ENCODE peak calls at places on chromosome 7, in ten cellular contexts. One of them, this sample, is unnamed.

GRCh38 chr7:19353158-19353557 is 207.9 kb upstream of the FERD3L start:
- DNase-seq in neural crest cell: no peak
- DNase-seq in brain microvascular endothelial cell: peak
- DNase-seq in mucosa of descending colon: no peak
- DNase-seq in neural progenitor cell: no peak
- DNase-seq in psoas muscle: no peak
- DNase-seq in Panc1: no peak
- DNase-seq in mesothelial cell of epicardium: no peak
- DNase-seq in type B pancreatic cell: no peak
- DNase-seq in uterus: no peak
- DNase-seq in this sample: no peak

GRCh38 chr7:43220250-43220649 is 107.8 kb downstream of the HECW1 start:
- DNase-seq in type B pancreatic cell: no peak
- DNase-seq in mucosa of descending colon: no peak
- DNase-seq in brain microvascular endothelial cell: peak
- DNase-seq in psoas muscle: no peak
- DNase-seq in mesothelial cell of epicardium: no peak
- DNase-seq in uterus: no peak
- DNase-seq in neural crest cell: no peak
- DNase-seq in Panc1: no peak
- DNase-seq in neural progenitor cell: no peak
- DNase-seq in this sample: no peak

GRCh38 chr7:29408841-29409243 is 154.8 kb upstream of the PRR15 start:
- DNase-seq in type B pancreatic cell: no peak
- DNase-seq in neural crest cell: peak
- DNase-seq in uterus: peak
- DNase-seq in mesothelial cell of epicardium: peak
- DNase-seq in mucosa of descending colon: no peak
- DNase-seq in neural progenitor cell: peak
- DNase-seq in Panc1: peak
- DNase-seq in brain microvascular endothelial cell: peak
- DNase-seq in psoas muscle: no peak
- DNase-seq in this sample: peak

GRCh38 chr7:118005021-118005420 is 131.8 kb upstream of the CTTNBP2 start:
- DNase-seq in brain microvascular endothelial cell: no peak
- DNase-seq in Panc1: no peak
- DNase-seq in uterus: no peak
- DNase-seq in type B pancreatic cell: no peak
- DNase-seq in neural progenitor cell: peak
- DNase-seq in psoas muscle: no peak
- DNase-seq in mesothelial cell of epicardium: no peak
- DNase-seq in neural crest cell: no peak
- DNase-seq in mucosa of descending colon: no peak
- DNase-seq in this sample: no peak

GRCh38 chr7:1354661-1355567 is 104.4 kb downstream of the MICALL2 start:
- DNase-seq in mesothelial cell of epicardium: no peak
- DNase-seq in neural progenitor cell: no peak
- DNase-seq in uterus: no peak
- DNase-seq in neural crest cell: no peak
- DNase-seq in mucosa of descending colon: no peak
- DNase-seq in brain microvascular endothelial cell: no peak
- DNase-seq in psoas muscle: peak
- DNase-seq in Panc1: no peak
- DNase-seq in type B pancreatic cell: no peak
- DNase-seq in this sample: no peak

GRCh38 chr7:64945776-64946175 is 42.7 kb downstream of the ZNF273 start:
- DNase-seq in neural crest cell: no peak
- DNase-seq in type B pancreatic cell: no peak
- DNase-seq in brain microvascular endothelial cell: no peak
- DNase-seq in psoas muscle: no peak
- DNase-seq in neural progenitor cell: no peak
- DNase-seq in uterus: no peak
- DNase-seq in mucosa of descending colon: no peak
- DNase-seq in Panc1: no peak
- DNase-seq in mesothelial cell of epicardium: no peak
- DNase-seq in this sample: no peak

GRCh38 chr7:117219485-117219884 is 103.4 kb downstream of the WNT2 start:
- DNase-seq in neural crest cell: no peak
- DNase-seq in mucosa of descending colon: no peak
- DNase-seq in neural progenitor cell: no peak
- DNase-seq in mesothelial cell of epicardium: no peak
- DNase-seq in uterus: no peak
- DNase-seq in type B pancreatic cell: no peak
- DNase-seq in psoas muscle: no peak
- DNase-seq in Panc1: no peak
- DNase-seq in brain microvascular endothelial cell: no peak
- DNase-seq in this sample: no peak

GRCh38 chr7:17619194-17619818 is 320.9 kb downstream of the AHR start:
- DNase-seq in uterus: no peak
- DNase-seq in psoas muscle: no peak
- DNase-seq in type B pancreatic cell: no peak
- DNase-seq in neural crest cell: no peak
- DNase-seq in neural progenitor cell: no peak
- DNase-seq in mucosa of descending colon: no peak
- DNase-seq in Panc1: no peak
- DNase-seq in mesothelial cell of epicardium: no peak
- DNase-seq in brain microvascular endothelial cell: no peak
- DNase-seq in this sample: no peak

GRCh38 chr7:122914812-122915211 is 28.6 kb upstream of the CADPS2 start:
- DNase-seq in type B pancreatic cell: no peak
- DNase-seq in mesothelial cell of epicardium: no peak
- DNase-seq in neural crest cell: no peak
- DNase-seq in psoas muscle: no peak
- DNase-seq in neural progenitor cell: no peak
- DNase-seq in mucosa of descending colon: no peak
- DNase-seq in uterus: no peak
- DNase-seq in brain microvascular endothelial cell: no peak
- DNase-seq in Panc1: no peak
- DNase-seq in this sample: no peak

GRCh38 chr7:45645141-45645969 is 71.2 kb downstream of the ADCY1 start:
- DNase-seq in psoas muscle: no peak
- DNase-seq in type B pancreatic cell: no peak
- DNase-seq in brain microvascular endothelial cell: no peak
- DNase-seq in neural crest cell: no peak
- DNase-seq in mucosa of descending colon: no peak
- DNase-seq in Panc1: no peak
- DNase-seq in uterus: no peak
- DNase-seq in neural progenitor cell: no peak
- DNase-seq in mesothelial cell of epicardium: no peak
- DNase-seq in this sample: no peak

GRCh38 chr7:149495785-149496641 is 1.6 kb downstream of the ZNF746 start:
- DNase-seq in uterus: peak
- DNase-seq in mesothelial cell of epicardium: peak
- DNase-seq in Panc1: no peak
- DNase-seq in mucosa of descending colon: peak
- DNase-seq in brain microvascular endothelial cell: peak
- DNase-seq in neural progenitor cell: no peak
- DNase-seq in neural crest cell: no peak
- DNase-seq in psoas muscle: peak
- DNase-seq in type B pancreatic cell: no peak
- DNase-seq in this sample: no peak

GRCh38 chr7:150379590-150380379 is 655 bp downstream of the ZNF775 start:
- DNase-seq in mucosa of descending colon: peak
- DNase-seq in uterus: no peak
- DNase-seq in brain microvascular endothelial cell: no peak
- DNase-seq in Panc1: no peak
- DNase-seq in mesothelial cell of epicardium: no peak
- DNase-seq in neural progenitor cell: peak
- DNase-seq in type B pancreatic cell: no peak
- DNase-seq in psoas muscle: no peak
- DNase-seq in neural crest cell: peak
- DNase-seq in this sample: peak

GRCh38 chr7:155230169-155230593 is 67.5 kb upstream of the INSIG1 start:
- DNase-seq in neural crest cell: no peak
- DNase-seq in brain microvascular endothelial cell: peak
- DNase-seq in type B pancreatic cell: no peak
- DNase-seq in mesothelial cell of epicardium: no peak
- DNase-seq in psoas muscle: peak
- DNase-seq in neural progenitor cell: peak
- DNase-seq in mucosa of descending colon: no peak
- DNase-seq in Panc1: peak
- DNase-seq in uterus: no peak
- DNase-seq in this sample: peak

GRCh38 chr7:151330656-151331055 is 11.0 kb upstream of the NUB1 start:
- DNase-seq in brain microvascular endothelial cell: no peak
- DNase-seq in mucosa of descending colon: no peak
- DNase-seq in neural progenitor cell: peak
- DNase-seq in mesothelial cell of epicardium: no peak
- DNase-seq in Panc1: no peak
- DNase-seq in neural crest cell: no peak
- DNase-seq in uterus: no peak
- DNase-seq in psoas muscle: no peak
- DNase-seq in type B pancreatic cell: no peak
- DNase-seq in this sample: no peak

GRCh38 chr7:27154901-27155815 is 1.3 kb downstream of the HOXA7 start:
- DNase-seq in psoas muscle: peak
- DNase-seq in neural progenitor cell: no peak
- DNase-seq in mesothelial cell of epicardium: peak
- DNase-seq in brain microvascular endothelial cell: no peak
- DNase-seq in mucosa of descending colon: peak
- DNase-seq in neural crest cell: no peak
- DNase-seq in uterus: peak
- DNase-seq in Panc1: no peak
- DNase-seq in type B pancreatic cell: peak
- DNase-seq in this sample: no peak

GRCh38 chr7:26648429-26649015 is 215.9 kb downstream of the SKAP2 start:
- DNase-seq in neural crest cell: no peak
- DNase-seq in brain microvascular endothelial cell: no peak
- DNase-seq in neural progenitor cell: no peak
- DNase-seq in type B pancreatic cell: no peak
- DNase-seq in psoas muscle: no peak
- DNase-seq in mucosa of descending colon: no peak
- DNase-seq in Panc1: no peak
- DNase-seq in mesothelial cell of epicardium: no peak
- DNase-seq in uterus: no peak
- DNase-seq in this sample: no peak

GRCh38 chr7:44279731-44280505 is 45.5 kb downstream of the CAMK2B start:
- DNase-seq in brain microvascular endothelial cell: no peak
- DNase-seq in Panc1: no peak
- DNase-seq in type B pancreatic cell: peak
- DNase-seq in mucosa of descending colon: peak
- DNase-seq in uterus: peak
- DNase-seq in neural crest cell: no peak
- DNase-seq in neural progenitor cell: no peak
- DNase-seq in psoas muscle: peak
- DNase-seq in mesothelial cell of epicardium: peak
- DNase-seq in this sample: peak

GRCh38 chr7:21960922-21961321 is 15.2 kb upstream of the CDCA7L start:
- DNase-seq in uterus: no peak
- DNase-seq in neural progenitor cell: no peak
- DNase-seq in neural crest cell: no peak
- DNase-seq in Panc1: no peak
- DNase-seq in mesothelial cell of epicardium: no peak
- DNase-seq in mucosa of descending colon: no peak
- DNase-seq in psoas muscle: no peak
- DNase-seq in type B pancreatic cell: no peak
- DNase-seq in brain microvascular endothelial cell: peak
- DNase-seq in this sample: no peak

GRCh38 chr7:32761451-32762320 is 129.9 kb downstream of the KBTBD2 start:
- DNase-seq in Panc1: no peak
- DNase-seq in uterus: no peak
- DNase-seq in neural progenitor cell: peak
- DNase-seq in neural crest cell: no peak
- DNase-seq in type B pancreatic cell: no peak
- DNase-seq in mucosa of descending colon: no peak
- DNase-seq in mesothelial cell of epicardium: no peak
- DNase-seq in psoas muscle: no peak
- DNase-seq in brain microvascular endothelial cell: no peak
- DNase-seq in this sample: peak
- TF ChIP-seq CTCF in Panc1: no peak
- TF ChIP-seq CTCF in uterus: no peak
- TF ChIP-seq CTCF in neural progenitor cell: no peak
- TF ChIP-seq CTCF in neural crest cell: no peak
- TF ChIP-seq CTCF in type B pancreatic cell: no peak
- TF ChIP-seq CTCF in mucosa of descending colon: no peak
- TF ChIP-seq CTCF in mesothelial cell of epicardium: no peak
- TF ChIP-seq CTCF in psoas muscle: no peak
- TF ChIP-seq CTCF in brain microvascular endothelial cell: peak
- TF ChIP-seq CTCF in this sample: no peak

GRCh38 chr7:91007371-91007770 is 256.9 kb upstream of the FZD1 start:
- DNase-seq in type B pancreatic cell: no peak
- DNase-seq in neural crest cell: no peak
- DNase-seq in mesothelial cell of epicardium: no peak
- DNase-seq in neural progenitor cell: no peak
- DNase-seq in Panc1: no peak
- DNase-seq in psoas muscle: no peak
- DNase-seq in uterus: no peak
- DNase-seq in brain microvascular endothelial cell: no peak
- DNase-seq in mucosa of descending colon: no peak
- DNase-seq in this sample: no peak
- TF ChIP-seq CTCF in type B pancreatic cell: no peak
- TF ChIP-seq CTCF in neural crest cell: no peak
- TF ChIP-seq CTCF in mesothelial cell of epicardium: no peak
- TF ChIP-seq CTCF in neural progenitor cell: no peak
- TF ChIP-seq CTCF in Panc1: no peak
- TF ChIP-seq CTCF in psoas muscle: no peak
- TF ChIP-seq CTCF in uterus: no peak
- TF ChIP-seq CTCF in brain microvascular endothelial cell: no peak
- TF ChIP-seq CTCF in mucosa of descending colon: no peak
- TF ChIP-seq CTCF in this sample: no peak

DNA sequence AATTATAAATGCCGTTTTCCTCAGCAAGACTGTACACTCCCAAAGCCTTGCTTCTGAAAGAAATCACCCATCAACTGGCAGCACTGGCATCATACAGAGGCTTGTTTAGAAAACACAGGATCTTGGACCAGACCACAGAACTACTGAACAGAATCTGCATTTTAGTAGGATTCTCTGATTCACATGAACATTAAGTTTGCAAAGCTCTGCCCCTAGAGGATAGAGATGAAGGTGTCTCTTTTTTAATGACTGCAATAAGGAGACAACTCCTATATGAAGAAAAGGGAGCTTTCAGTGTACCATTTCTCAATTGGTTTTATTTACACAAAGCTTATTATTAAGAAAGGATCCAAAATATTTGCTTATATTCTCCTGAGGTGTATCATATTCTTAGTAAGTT is 172.7 kb downstream of the AGMO start:
- DNase-seq in neural crest cell: no peak
- DNase-seq in psoas muscle: no peak
- DNase-seq in neural progenitor cell: no peak
- DNase-seq in brain microvascular endothelial cell: no peak
- DNase-seq in mesothelial cell of epicardium: no peak
- DNase-seq in mucosa of descending colon: no peak
- DNase-seq in Panc1: no peak
- DNase-seq in uterus: no peak
- DNase-seq in type B pancreatic cell: no peak
- DNase-seq in this sample: no peak
- TF ChIP-seq CTCF in neural crest cell: no peak
- TF ChIP-seq CTCF in psoas muscle: no peak
- TF ChIP-seq CTCF in neural progenitor cell: no peak
- TF ChIP-seq CTCF in brain microvascular endothelial cell: peak
- TF ChIP-seq CTCF in mesothelial cell of epicardium: no peak
- TF ChIP-seq CTCF in mucosa of descending colon: no peak
- TF ChIP-seq CTCF in Panc1: no peak
- TF ChIP-seq CTCF in uterus: no peak
- TF ChIP-seq CTCF in type B pancreatic cell: peak
- TF ChIP-seq CTCF in this sample: no peak

DNA sequence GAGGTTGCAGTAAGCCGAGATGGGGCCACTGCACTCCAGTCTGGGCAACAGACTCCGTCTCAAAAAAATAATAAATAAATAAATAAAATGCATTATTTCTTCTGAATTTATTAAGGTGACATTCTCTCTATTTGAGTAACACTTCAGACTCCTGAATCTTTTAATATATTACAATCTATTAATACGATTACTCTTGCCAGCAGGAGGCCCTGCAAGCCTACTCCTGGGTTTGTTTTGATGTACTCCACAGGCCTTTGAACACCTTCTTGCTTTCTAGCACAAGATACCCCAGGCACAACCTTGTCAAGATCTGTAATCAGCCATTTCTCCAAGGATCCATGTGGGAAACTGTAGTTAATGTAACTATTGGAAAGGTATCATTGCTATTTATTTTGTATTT is 63.5 kb downstream of the COBL start:
- DNase-seq in brain microvascular endothelial cell: no peak
- DNase-seq in neural crest cell: no peak
- DNase-seq in uterus: no peak
- DNase-seq in Panc1: no peak
- DNase-seq in type B pancreatic cell: no peak
- DNase-seq in mesothelial cell of epicardium: no peak
- DNase-seq in neural progenitor cell: no peak
- DNase-seq in mucosa of descending colon: no peak
- DNase-seq in psoas muscle: no peak
- DNase-seq in this sample: no peak
- TF ChIP-seq CTCF in brain microvascular endothelial cell: no peak
- TF ChIP-seq CTCF in neural crest cell: peak
- TF ChIP-seq CTCF in uterus: no peak
- TF ChIP-seq CTCF in Panc1: no peak
- TF ChIP-seq CTCF in type B pancreatic cell: no peak
- TF ChIP-seq CTCF in mesothelial cell of epicardium: no peak
- TF ChIP-seq CTCF in neural progenitor cell: no peak
- TF ChIP-seq CTCF in mucosa of descending colon: no peak
- TF ChIP-seq CTCF in psoas muscle: peak
- TF ChIP-seq CTCF in this sample: no peak

This sample was measured in glutamatergic neuron.